ENCODE peak calls at places on chromosome 4, in nine cellular contexts. V, P, J, I, M, S, B, N and K are unnamed samples.

GRCh38 chr4:173531085-173531965 is 1.3 kb upstream of the HAND2 start:
- DNase-seq in S (no peak), I (no peak), J (no peak), N (peak; percentile 74), M (peak; percentile 62), B (no peak), P (no peak), V (no peak), K (no peak)

GRCh38 chr4:173520921-173521473 is 9.0 kb downstream of the HAND2 start:
- DNase-seq in J (no peak), S (no peak), B (no peak), M (no peak), P (no peak), I (no peak), N (no peak), V (no peak), K (no peak)

GRCh38 chr4:137471461-137471860 is 60.8 kb downstream of the PCDH18 start:
- DNase-seq in S (peak; percentile 8), N (no peak), J (no peak), I (no peak), M (no peak), P (no peak), B (no peak), V (no peak), K (no peak)

GRCh38 chr4:26459054-26459755 is 31.1 kb downstream of the CCKAR start:
- DNase-seq in B (no peak), J (peak; percentile 34), P (peak; percentile 83), I (no peak), N (no peak), M (no peak), S (peak; percentile 21), V (peak; percentile 10), K (no peak)

GRCh38 chr4:68850293-68850692 is 34.5 kb downstream of the UGT2B10 start:
- DNase-seq in I (no peak), M (no peak), P (no peak), N (no peak), B (no peak), J (no peak), V (no peak), S (no peak), K (no peak)

GRCh38 chr4:43903456-43903855 is 545.2 kb downstream of the KCTD8 start:
- DNase-seq in P (no peak), I (no peak), B (no peak), M (no peak), N (no peak), V (no peak), S (no peak), J (no peak), K (no peak)

GRCh38 chr4:80265571-80266266 is 745 bp upstream of the FGF5 start:
- DNase-seq in I (no peak), P (peak; percentile 84), J (peak; percentile 19), S (peak; percentile 61), N (peak; percentile 60), B (peak; percentile 10), M (no peak), V (no peak), K (no peak)

GRCh38 chr4:14853186-14853946 is 148.9 kb upstream of the CPEB2 start:
- DNase-seq in P (peak; percentile 89), S (peak; percentile 83), N (no peak), I (no peak), B (no peak), V (no peak), M (no peak), J (no peak), K (no peak)

GRCh38 chr4:136793848-136794247 is 738.4 kb downstream of the PCDH18 start:
- DNase-seq in M (no peak), B (no peak), V (no peak), N (no peak), I (no peak), S (no peak), P (no peak), J (no peak), K (no peak)

GRCh38 chr4:41880022-41880837 is 55.0 kb upstream of the TMEM33 start:
- DNase-seq in V (no peak), P (no peak), B (no peak), I (no peak), M (no peak), J (no peak), N (no peak), S (no peak), K (no peak)

GRCh38 chr4:41437264-41437566 is 100.7 kb upstream of the LIMCH1 start:
- DNase-seq in V (no peak), J (peak; percentile 1), P (no peak), S (no peak), B (no peak), M (no peak), I (no peak), N (no peak), K (no peak)

GRCh38 chr4:8586671-8587468 is 5.7 kb upstream of the CPZ start:
- DNase-seq in P (no peak), B (no peak), M (no peak), J (no peak), V (no peak), S (no peak), N (peak; percentile 73), I (no peak), K (no peak)

GRCh38 chr4:175109933-175110332 is 191.8 kb downstream of the ADAM29 start:
- DNase-seq in V (no peak), P (no peak), S (peak; percentile 23), I (no peak), B (no peak), N (peak; percentile 72), J (no peak), M (no peak), K (no peak)

GRCh38 chr4:133865606-133866327 is 335.8 kb downstream of the PABPC4L start:
- DNase-seq in J (no peak), P (peak; percentile 93), M (no peak), N (no peak), S (peak; percentile 90), B (no peak), I (no peak), V (no peak), K (no peak)

GRCh38 chr4:113179091-113179490 is 129.6 kb downstream of the ANK2 start:
- DNase-seq in V (no peak), B (no peak), M (no peak), N (no peak), P (peak; percentile 23), I (no peak), J (no peak), S (no peak), K (no peak)